ENCODE peak calls at places on chromosomes 12 and 14, in six cellular contexts. F, N, E, S, D and Q are unnamed samples.
A peak's percentile ranks its signal among the peaks of the same experiment; 100 is the strongest.

GRCh38 chr14:64899958-64900357 is 14.3 kb upstream of the CHURC1 start:
- DNase-seq in F (no peak), N (no peak), E (no peak), S (no peak), D (no peak), Q (no peak)

GRCh38 chr12:105109465-105110212 is 2.1 kb downstream of the WASHC4 start:
- DNase-seq in F (no peak), N (no peak), E (peak; percentile 83), S (no peak), D (no peak), Q (no peak)

GRCh38 chr12:34406228-34406995 is 384.1 kb downstream of the ALG10 start:
- DNase-seq in F (no peak), N (peak; percentile 29), E (no peak), S (no peak), D (no peak), Q (no peak)

GRCh38 chr14:77730976-77731497 is 23.1 kb downstream of the SLIRP start:
- DNase-seq in F (no peak), N (no peak), E (no peak), S (no peak), D (no peak), Q (no peak)

GRCh38 chr14:20631023-20631820 is 10.3 kb downstream of the OR6S1 start:
- DNase-seq in F (no peak), N (no peak), E (peak; percentile 59), S (no peak), D (no peak), Q (peak; percentile 36)

GRCh38 chr12:90004319-90005074 is 295.9 kb upstream of the ATP2B1 start:
- DNase-seq in F (no peak), N (no peak), E (no peak), S (no peak), D (no peak), Q (no peak)

GRCh38 chr14:91953170-91953985 is 5.9 kb upstream of the FBLN5 start:
- DNase-seq in F (no peak), N (no peak), E (no peak), S (no peak), D (no peak), Q (no peak)

GRCh38 chr12:8504351-8504750 is 9.0 kb upstream of the CLEC4D start:
- DNase-seq in F (no peak), N (no peak), E (no peak), S (no peak), D (no peak), Q (no peak)

GRCh38 chr12:32482226-32482625 is 82.9 kb downstream of the FGD4 start:
- DNase-seq in F (no peak), N (no peak), E (peak; percentile 71), S (no peak), D (no peak), Q (no peak)

GRCh38 chr12:24756479-24757024 is 192.3 kb downstream of the BCAT1 start:
- DNase-seq in F (no peak), N (no peak), E (no peak), S (no peak), D (no peak), Q (no peak)

GRCh38 chr14:84006643-84007137 is 1523.3 kb upstream of the FLRT2 start:
- DNase-seq in F (no peak), N (no peak), E (peak; percentile 96), S (no peak), D (no peak), Q (no peak)

GRCh38 chr12:54184024-54184805 is 4.6 kb downstream of the SMUG1 start:
- DNase-seq in F (no peak), N (no peak), E (no peak), S (no peak), D (no peak), Q (no peak)

GRCh38 chr12:2294651-2295475 is 242.1 kb downstream of the CACNA1C start:
- DNase-seq in F (no peak), N (peak; percentile 77), E (no peak), S (no peak), D (no peak), Q (no peak)

GRCh38 chr12:125267114-125267513 is 201.9 kb downstream of the AACS start:
- DNase-seq in F (no peak), N (no peak), E (no peak), S (no peak), D (no peak), Q (no peak)

GRCh38 chr12:62251609-62251958 is 8.6 kb upstream of the USP15 start:
- DNase-seq in F (no peak), N (no peak), E (no peak), S (no peak), D (no peak), Q (no peak)

GRCh38 chr12:17438141-17438540 is 651.9 kb downstream of the RERGL start:
- DNase-seq in F (no peak), N (no peak), E (no peak), S (no peak), D (no peak), Q (no peak)

GRCh38 chr12:75890141-75890540 is 141.4 kb downstream of the PHLDA1 start:
- DNase-seq in F (no peak), N (no peak), E (no peak), S (no peak), D (no peak), Q (no peak)

GRCh38 chr12:1594045-1594294 is 411 bp downstream of the FBXL14 start:
- DNase-seq in F (no peak), N (peak; percentile 79), E (no peak), S (no peak), D (no peak), Q (peak; percentile 54)

GRCh38 chr14:91372680-91373495 is 44.7 kb downstream of the CCDC88C start:
- DNase-seq in F (no peak), N (no peak), E (peak; percentile 36), S (no peak), D (no peak), Q (no peak)

GRCh38 chr14:104977681-104978647 is at the start of gene AHNAK2:
- DNase-seq in F (peak; percentile 71), N (peak; percentile 86), E (peak; percentile 68), S (no peak), D (peak; percentile 68), Q (peak; percentile 75)

GRCh38 chr14:57389646-57390036 is 745 bp upstream of the NAA30 start:
- DNase-seq in F (no peak), N (no peak), E (no peak), S (no peak), D (no peak), Q (peak; percentile 7)

GRCh38 chr14:95523051-95523817 is 6.8 kb upstream of the SYNE3 start:
- DNase-seq in F (no peak), N (no peak), E (no peak), S (no peak), D (no peak), Q (no peak)

GRCh38 chr14:28375295-28375694 is 391.3 kb upstream of the FOXG1 start:
- DNase-seq in F (no peak), N (no peak), E (peak; percentile 19), S (no peak), D (no peak), Q (no peak)

GRCh38 chr12:120598674-120599463 is 17.7 kb upstream of the POP5 start:
- DNase-seq in F (no peak), N (no peak), E (no peak), S (no peak), D (no peak), Q (no peak)

GRCh38 chr12:10243803-10244520 is 31.3 kb downstream of the GABARAPL1 start:
- DNase-seq in F (no peak), N (no peak), E (no peak), S (no peak), D (no peak), Q (no peak)

GRCh38 chr12:56104815-56105476 is 587 bp downstream of the PA2G4 start:
- DNase-seq in F (no peak), N (no peak), E (peak; percentile 32), S (no peak), D (no peak), Q (no peak)

GRCh38 chr12:104699489-104700194 is 242.9 kb downstream of the CHST11 start:
- DNase-seq in F (no peak), N (peak; percentile 19), E (no peak), S (no peak), D (no peak), Q (no peak)

GRCh38 chr12:25800101-25800500 is 158.4 kb upstream of the RASSF8 start:
- DNase-seq in F (no peak), N (no peak), E (no peak), S (no peak), D (no peak), Q (no peak)

GRCh38 chr12:122422769-122423257 is 344 bp upstream of the CLIP1 start:
- DNase-seq in F (no peak), N (peak; percentile 72), E (peak; percentile 49), S (no peak), D (no peak), Q (no peak)

DNA sequence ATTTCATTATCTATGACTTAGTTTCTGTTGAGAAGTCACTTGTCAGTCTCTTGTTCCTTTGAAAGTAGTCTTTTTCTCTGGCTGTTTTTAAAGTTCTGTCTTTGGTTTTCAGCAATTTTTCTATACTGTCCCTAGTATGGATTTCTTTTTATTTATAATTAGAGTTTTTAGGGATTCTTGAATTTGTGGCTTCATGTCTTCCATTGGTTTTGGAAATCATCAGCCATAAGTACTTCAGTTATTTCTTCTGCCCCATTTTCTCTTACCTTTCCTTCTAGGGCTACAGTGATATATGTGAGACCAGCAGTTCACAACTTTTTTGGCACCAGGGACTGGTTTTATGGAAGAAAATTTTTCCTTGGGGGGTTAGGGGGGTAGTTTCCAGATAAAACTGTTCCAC is 90.0 kb upstream of the EVL start:
- DNase-seq in F (no peak), N (no peak), E (no peak), S (no peak), D (no peak), Q (no peak)
- TF ChIP-seq CTCF in F (no peak), N (no peak), E (no peak), S (no peak), D (no peak), Q (no peak)

GRCh38 chr14:93744176-93744575 is 44.1 kb downstream of the PRIMA1 start:
- DNase-seq in F (no peak), N (no peak), E (no peak), S (no peak), D (no peak), Q (no peak)
- TF ChIP-seq POLR2AphosphoS5 in F (no peak), N (no peak), E (no peak), S (no peak), D (no peak), Q (no peak)

DNA sequence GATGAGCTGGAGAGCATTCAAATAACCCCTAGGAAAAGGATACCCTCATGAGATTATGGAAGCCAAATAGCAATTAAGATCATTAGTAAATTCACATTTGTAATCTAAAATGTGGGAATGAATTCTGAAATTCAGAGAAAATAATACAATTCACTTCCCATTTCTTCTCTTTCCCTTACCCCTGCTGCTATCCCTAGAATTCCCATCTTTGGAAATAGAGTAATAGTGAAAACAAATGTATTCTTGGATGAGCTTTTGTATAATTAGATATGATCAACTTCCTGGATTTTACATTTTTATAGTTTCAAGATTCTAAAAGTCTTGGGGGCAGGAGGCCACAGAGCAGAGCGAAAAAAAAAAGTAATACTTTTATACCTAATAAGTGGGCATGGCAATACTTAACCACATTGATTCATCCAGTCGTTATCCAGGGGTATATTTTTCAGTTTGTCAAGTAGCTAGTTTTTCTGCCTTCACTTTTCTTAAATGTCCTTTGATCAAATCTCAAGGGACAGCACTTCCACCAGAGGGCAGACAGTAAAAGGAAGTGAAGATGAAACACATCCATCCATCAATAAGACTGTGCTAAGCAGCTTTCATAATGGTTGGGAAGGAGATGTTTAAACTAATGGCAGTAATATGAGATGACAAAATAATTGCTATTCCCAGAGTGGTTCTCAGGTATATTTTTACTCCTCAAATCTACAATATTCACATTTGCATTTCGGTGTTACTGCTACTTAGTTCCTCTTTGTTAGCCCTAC is 401.3 kb downstream of the DIO2 start:
- DNase-seq in F (no peak), N (no peak), E (no peak), S (no peak), D (no peak), Q (peak; percentile 36)
- TF ChIP-seq CTCF in F (no peak), N (no peak), E (no peak), S (no peak), D (no peak), Q (peak; percentile 52)

GRCh38 chr14:93332853-93333630 is at the start of gene BTBD7:
- DNase-seq in F (peak; percentile 93), N (peak; percentile 97), E (peak; percentile 97), S (peak; percentile 68), D (peak; percentile 90), Q (peak; percentile 90)
- TF ChIP-seq POLR2AphosphoS5 in F (peak; percentile 40), N (peak; percentile 82), E (peak; percentile 80), S (peak; percentile 38), D (peak; percentile 74), Q (peak; percentile 72)